ENCODE peak calls at places on chromosomes 3 and 15, in ten cellular contexts. O, R, L, P, M, X, T, J, K and G are unnamed samples.

GRCh38 chr15:72236381-72237285 is 5.6 kb upstream of the PKM start:
- DNase-seq in O (peak; percentile 3), R (no peak), L (no peak), P (no peak), M (no peak), X (no peak), T (no peak), J (no peak), K (no peak), G (no peak)

GRCh38 chr15:81091889-81092558 is 42.0 kb upstream of the CFAP161 start:
- DNase-seq in O (peak; percentile 85), R (peak; percentile 70), L (no peak), P (no peak), M (no peak), X (no peak), T (peak; percentile 52), J (peak; percentile 43), K (peak; percentile 83), G (no peak)

GRCh38 chr3:179016979-179017670 is 54.5 kb downstream of the ZMAT3 start:
- DNase-seq in O (no peak), R (no peak), L (no peak), P (peak; percentile 62), M (no peak), X (no peak), T (no peak), J (no peak), K (no peak), G (no peak)

GRCh38 chr3:40200754-40201316 is 108.7 kb upstream of the EIF1B start:
- DNase-seq in O (no peak), R (no peak), L (peak; percentile 16), P (no peak), M (no peak), X (no peak), T (no peak), J (no peak), K (no peak), G (no peak)

GRCh38 chr3:136838641-136839555 is 20.0 kb downstream of the SLC35G2 start:
- DNase-seq in O (peak; percentile 35), R (no peak), L (no peak), P (no peak), M (no peak), X (no peak), T (peak; percentile 30), J (no peak), K (no peak), G (no peak)

GRCh38 chr15:60219841-60220240 is 177.9 kb downstream of the ANXA2 start:
- DNase-seq in O (no peak), R (no peak), L (no peak), P (no peak), M (no peak), X (no peak), T (no peak), J (no peak), K (no peak), G (no peak)

GRCh38 chr15:98177950-98178848 is 217.7 kb downstream of the ARRDC4 start:
- DNase-seq in O (peak; percentile 71), R (peak; percentile 87), L (peak; percentile 33), P (no peak), M (no peak), X (no peak), T (peak; percentile 74), J (peak; percentile 26), K (peak; percentile 79), G (no peak)

GRCh38 chr15:80710635-80711553 is 15.8 kb downstream of the ABHD17C start:
- DNase-seq in O (no peak), R (no peak), L (no peak), P (peak; percentile 41), M (no peak), X (no peak), T (peak; percentile 52), J (no peak), K (no peak), G (no peak)

GRCh38 chr3:30141178-30141581 is 465.2 kb upstream of the TGFBR2 start:
- DNase-seq in O (no peak), R (no peak), L (no peak), P (no peak), M (no peak), X (no peak), T (no peak), J (no peak), K (no peak), G (no peak)

GRCh38 chr3:113275876-113276580 is 64.7 kb downstream of the BOC start:
- DNase-seq in O (peak; percentile 70), R (no peak), L (no peak), P (peak; percentile 25), M (no peak), X (no peak), T (peak; percentile 55), J (no peak), K (peak; percentile 23), G (no peak)

GRCh38 chr3:28835751-28836150 is 445.1 kb upstream of the RBMS3 start:
- DNase-seq in O (no peak), R (no peak), L (no peak), P (no peak), M (peak; percentile 42), X (no peak), T (peak; percentile 47), J (peak; percentile 29), K (no peak), G (no peak)

GRCh38 chr3:183699238-183699947 is 1.8 kb downstream of the YEATS2 start:
- DNase-seq in O (no peak), R (peak; percentile 7), L (no peak), P (no peak), M (no peak), X (no peak), T (no peak), J (no peak), K (no peak), G (no peak)

GRCh38 chr15:76163429-76164020 is 103.7 kb downstream of the TMEM266 start:
- DNase-seq in O (peak; percentile 96), R (peak; percentile 71), L (peak; percentile 79), P (no peak), M (peak; percentile 84), X (no peak), T (no peak), J (no peak), K (peak; percentile 23), G (no peak)

GRCh38 chr15:97959738-97960363 is 652 bp upstream of the ARRDC4 start:
- DNase-seq in O (no peak), R (peak; percentile 17), L (no peak), P (no peak), M (no peak), X (no peak), T (no peak), J (no peak), K (no peak), G (no peak)

GRCh38 chr15:22947101-22948000 is 32.8 kb downstream of the CYFIP1 start:
- DNase-seq in O (no peak), R (no peak), L (no peak), P (no peak), M (no peak), X (no peak), T (no peak), J (no peak), K (no peak), G (peak; percentile 74)

GRCh38 chr3:66475386-66476020 is 25.3 kb downstream of the LRIG1 start:
- DNase-seq in O (no peak), R (no peak), L (no peak), P (no peak), M (no peak), X (no peak), T (no peak), J (no peak), K (no peak), G (no peak)

GRCh38 chr15:63833246-63833696 is 477 bp downstream of the HERC1 start:
- DNase-seq in O (peak; percentile 42), R (peak; percentile 72), L (peak; percentile 31), P (no peak), M (peak; percentile 68), X (peak; percentile 59), T (peak; percentile 16), J (no peak), K (peak; percentile 80), G (peak; percentile 73)

GRCh38 chr3:99858461-99858860 is 40.8 kb downstream of the CMSS1 start:
- DNase-seq in O (no peak), R (no peak), L (no peak), P (no peak), M (no peak), X (no peak), T (no peak), J (no peak), K (no peak), G (no peak)
- H3K36me3 ChIP-seq in O (peaks cover 14% of the 10 kb centered on the region), R (no peaks in the 10 kb centered on the region), L (peaks cover 8% of the 10 kb centered on the region), P (no peaks in the 10 kb centered on the region), M (peaks cover 16% of the 10 kb centered on the region), X (no peaks in the 10 kb centered on the region), T (no peaks in the 10 kb centered on the region), J (peaks cover 8% of the 10 kb centered on the region), K (no peaks in the 10 kb centered on the region), G (no peaks in the 10 kb centered on the region)

GRCh38 chr3:191306428-191306827 is 22.8 kb upstream of the CCDC50 start:
- DNase-seq in O (no peak), R (no peak), L (no peak), P (no peak), M (no peak), X (no peak), T (no peak), J (no peak), K (no peak), G (no peak)
- H3K4me3 ChIP-seq in O (no peak overlapping the region), R (no peak overlapping the region), L (no peak overlapping the region), P (no peak overlapping the region), M (no peak overlapping the region), X (no peak overlapping the region), T (no peak overlapping the region), J (no peak overlapping the region), K (no peak overlapping the region), G (no peak overlapping the region)

DNA sequence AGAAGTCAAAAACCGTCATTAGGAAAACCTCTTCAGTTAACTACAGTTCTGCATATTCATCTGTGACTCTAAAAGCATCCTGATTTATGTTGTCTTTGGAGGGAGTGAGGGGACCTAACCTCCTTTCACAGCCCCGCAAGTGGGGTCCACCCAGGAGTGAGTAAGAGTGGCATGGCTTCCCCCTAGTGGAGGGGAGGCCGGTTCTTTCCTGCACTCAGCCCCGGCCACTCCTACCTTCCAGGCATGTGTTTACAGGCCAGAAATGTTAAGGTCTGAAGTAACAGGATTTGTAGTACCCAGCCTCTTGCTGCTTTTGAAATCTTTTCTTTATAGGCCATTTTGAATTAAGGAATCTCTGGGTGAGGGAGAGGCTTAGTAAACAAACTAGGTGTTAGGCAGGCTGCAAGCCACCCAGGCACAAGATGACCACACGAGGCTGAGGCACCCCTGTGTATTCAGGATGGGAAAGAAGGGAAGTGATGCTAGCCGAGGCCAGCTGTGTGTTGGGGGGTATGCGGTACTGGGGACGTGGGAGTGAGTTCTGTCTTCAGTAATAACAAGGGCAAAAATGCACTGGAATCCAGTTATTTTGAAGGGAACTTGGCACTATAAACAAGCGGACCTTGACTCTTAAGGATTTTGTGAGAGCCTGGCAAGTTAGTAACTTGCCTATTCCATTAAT is 50.5 kb downstream of the CTDSPL start:
- DNase-seq in O (no peak), R (no peak), L (no peak), P (no peak), M (no peak), X (no peak), T (no peak), J (no peak), K (no peak), G (no peak)
- TF ChIP-seq CTCF in O (no peak), R (peak; percentile 18), L (no peak), P (no peak), M (no peak), X (no peak), T (peak; percentile 35), J (no peak), K (peak; percentile 6), G (peak; percentile 18)

DNA sequence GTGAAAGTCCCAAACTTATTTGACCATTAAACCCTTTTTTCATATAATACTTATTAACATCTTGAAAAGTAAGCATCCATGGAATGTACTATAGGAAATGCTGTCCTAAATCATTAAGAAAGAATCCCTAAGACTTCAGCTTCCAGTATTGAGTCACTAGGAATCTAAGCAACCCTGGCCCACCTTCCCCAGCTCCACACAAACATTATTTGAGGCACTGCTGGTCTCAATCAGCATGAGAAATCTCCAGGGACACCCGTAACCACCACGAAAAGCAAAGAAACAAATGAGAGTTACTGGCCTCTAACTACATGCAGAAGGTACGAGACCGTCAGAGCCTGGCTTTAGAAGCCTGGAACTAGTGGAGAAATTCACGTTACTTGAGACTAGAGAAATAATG is 68.2 kb downstream of the POLQ start:
- DNase-seq in O (peak; percentile 17), R (no peak), L (no peak), P (no peak), M (no peak), X (no peak), T (no peak), J (peak; percentile 2), K (no peak), G (no peak)
- H3K36me3 ChIP-seq in O (peaks cover 2% of the 10 kb centered on the region), R (no peaks in the 10 kb centered on the region), L (no peaks in the 10 kb centered on the region), P (peaks cover 5% of the 10 kb centered on the region), M (no peaks in the 10 kb centered on the region), X (no peaks in the 10 kb centered on the region), T (peaks cover 52% of the 10 kb centered on the region), J (no peaks in the 10 kb centered on the region), K (no peaks in the 10 kb centered on the region), G (peaks cover 78% of the 10 kb centered on the region)